ENCODE peak calls at places on chromosomes 16 and 17, in five cellular contexts. C, T, V, X and I are unnamed samples.

GRCh38 chr17:9124554-9124935 is 103.2 kb downstream of the NTN1 start:
- DNase-seq in C (no peak), T (no peak), X (no peak), V (no peak), I (no peak)

GRCh38 chr17:21278304-21279197 is 6.0 kb upstream of the MAP2K3 start:
- DNase-seq in C (no peak), T (no peak), X (no peak), V (peak), I (no peak)

GRCh38 chr16:50438041-50438437 is 69.3 kb upstream of the BRD7 start:
- DNase-seq in C (no peak), T (no peak), V (no peak), X (no peak), I (no peak)

GRCh38 chr16:48062681-48063080 is 93.1 kb downstream of the ABCC12 start:
- DNase-seq in T (no peak), C (no peak), X (peak), V (no peak), I (no peak)

GRCh38 chr17:57253307-57254065 is 2.8 kb upstream of the MSI2 start:
- DNase-seq in T (no peak), X (no peak), C (no peak), V (no peak), I (no peak)

GRCh38 chr16:66717112-66717675 is 20.7 kb upstream of the CMTM4 start:
- DNase-seq in C (no peak), X (peak), V (peak), T (peak), I (peak)

GRCh38 chr16:50478773-50479149 is 69.4 kb upstream of the NKD1 start:
- DNase-seq in T (no peak), V (no peak), C (no peak), X (no peak), I (no peak)

GRCh38 chr16:65876200-65876498 is 490.3 kb upstream of the CDH5 start:
- DNase-seq in T (no peak), X (no peak), V (no peak), C (no peak), I (no peak)

GRCh38 chr17:300881-301280 is 51.7 kb downstream of the RPH3AL start:
- DNase-seq in T (no peak), X (no peak), C (no peak), V (no peak), I (no peak)

GRCh38 chr17:1577186-1577585 is 14.6 kb upstream of the PITPNA start:
- DNase-seq in T (no peak), V (no peak), X (no peak), C (no peak), I (peak)

GRCh38 chr17:261640-262039 is 80.2 kb upstream of the DOC2B start:
- DNase-seq in T (no peak), C (no peak), X (no peak), V (no peak), I (no peak)

GRCh38 chr16:62225675-62226074 is 189.4 kb upstream of the CDH8 start:
- DNase-seq in T (peak), X (peak), C (no peak), V (peak), I (peak)

GRCh38 chr17:3602499-3602898 is 6.7 kb downstream of the TRPV1 start:
- DNase-seq in T (peak), C (peak), X (peak), V (peak), I (no peak)

GRCh38 chr17:39927928-39928867 is 666 bp downstream of the LRRC3C start:
- DNase-seq in C (no peak), X (peak), T (peak), V (no peak), I (peak)

GRCh38 chr16:47461598-47462266 is 601 bp downstream of the PHKB start:
- DNase-seq in V (peak), X (peak), T (peak), C (peak), I (peak)

GRCh38 chr16:16992986-16993783 is 477.6 kb downstream of the XYLT1 start:
- DNase-seq in V (peak), X (no peak), C (no peak), T (peak), I (no peak)

GRCh38 chr17:72974605-72975232 is 117.8 kb downstream of the SLC39A11 start:
- DNase-seq in T (no peak), V (no peak), X (no peak), C (no peak), I (peak)

GRCh38 chr17:10614536-10615155 is 42.5 kb downstream of the MYH3 start:
- DNase-seq in T (peak), X (peak), C (peak), V (peak), I (peak)

GRCh38 chr17:72743037-72743467 is 349.4 kb downstream of the SLC39A11 start:
- DNase-seq in V (no peak), X (no peak), T (peak), C (no peak), I (no peak)

GRCh38 chr17:74404802-74405201 is 27.1 kb upstream of the GPRC5C start:
- DNase-seq in T (no peak), V (no peak), C (no peak), X (no peak), I (no peak)
- TF ChIP-seq EZH2phosphoT487 in T (no peak), V (no peak), C (no peak), X (no peak), I (no peak)

GRCh38 chr17:18921912-18922451 is 30.0 kb upstream of the SLC5A10 start:
- DNase-seq in C (no peak), T (no peak), X (no peak), V (peak), I (peak)

GRCh38 chr17:18920911-18921441 is 31.0 kb upstream of the SLC5A10 start:
- DNase-seq in C (no peak), X (no peak), T (no peak), V (peak), I (no peak)

GRCh38 chr17:18921485-18921884 is 30.5 kb upstream of the SLC5A10 start:
- DNase-seq in C (no peak), V (no peak), X (no peak), T (no peak), I (no peak)

GRCh38 chr17:18928726-18929125 is 23.2 kb upstream of the SLC5A10 start:
- DNase-seq in V (no peak), C (no peak), X (no peak), T (no peak), I (no peak)

DNA sequence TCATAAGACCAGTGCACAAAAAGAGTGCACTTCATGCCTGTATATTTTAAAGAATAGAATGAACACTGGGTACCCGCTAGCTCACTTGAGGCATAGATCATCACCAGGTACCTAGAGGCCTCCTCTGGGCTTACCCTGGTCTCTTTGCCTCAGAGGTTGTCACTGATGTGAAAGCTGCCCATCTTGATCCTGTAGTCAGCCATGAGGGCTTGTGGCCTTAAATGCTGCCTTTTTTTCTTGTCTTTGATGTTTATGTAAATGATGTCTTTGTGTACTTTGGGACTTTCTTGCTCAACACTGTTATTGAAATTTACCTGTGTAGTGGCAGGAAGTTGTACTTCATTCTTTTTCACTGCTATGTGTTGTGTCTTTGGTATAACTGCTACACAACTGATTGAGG is 26.8 kb upstream of the SLC5A10 start:
- DNase-seq in V (peak), X (no peak), T (no peak), C (no peak), I (no peak)
- H3K4me3 ChIP-seq in V (no peak), X (no peak), T (no peak), C (no peak), I (no peak)

GRCh38 chr17:17672453-17673368 is 8.5 kb upstream of the RAI1 start:
- DNase-seq in C (no peak), X (no peak), T (no peak), V (peak), I (no peak)
- TF ChIP-seq EZH2phosphoT487 in C (no peak), X (no peak), T (no peak), V (no peak), I (no peak)

GRCh38 chr17:19363460-19364035 is 1.0 kb upstream of the B9D1 start:
- DNase-seq in T (no peak), C (no peak), V (no peak), X (no peak), I (no peak)
- H3K4me3 ChIP-seq in T (no peak), C (no peak), V (no peak), X (no peak), I (no peak)

GRCh38 chr17:82221341-82221902 is 7.4 kb upstream of the SLC16A3 start:
- DNase-seq in V (no peak), C (no peak), X (no peak), T (no peak), I (no peak)

GRCh38 chr17:82217530-82218204 is 5.0 kb upstream of the CCDC57 start:
- DNase-seq in V (no peak), X (peak), T (no peak), C (no peak), I (peak)

GRCh38 chr17:82218349-82219075 is 5.9 kb upstream of the CCDC57 start:
- DNase-seq in V (no peak), X (peak), C (no peak), T (no peak), I (no peak)

GRCh38 chr17:82219083-82219482 is 6.4 kb upstream of the CCDC57 start:
- DNase-seq in C (no peak), X (peak), T (no peak), V (no peak), I (no peak)

GRCh38 chr17:82219753-82220709 is 7.4 kb upstream of the CCDC57 start:
- DNase-seq in V (no peak), X (peak), T (no peak), C (no peak), I (no peak)
- TF ChIP-seq EZH2phosphoT487 in V (no peak), X (no peak), T (no peak), C (no peak), I (no peak)

GRCh38 chr17:76368545-76368944 is 14.8 kb upstream of the PRPSAP1 start:
- DNase-seq in X (peak), T (no peak), C (no peak), V (no peak), I (no peak)
- H3K4me3 ChIP-seq in X (no peak), T (no peak), C (no peak), V (no peak), I (no peak)

GRCh38 chr17:14310584-14310983 is 9.7 kb downstream of the HS3ST3B1 start:
- DNase-seq in X (no peak), C (no peak), V (no peak), T (peak), I (no peak)

GRCh38 chr17:14307560-14308024 is 6.7 kb downstream of the HS3ST3B1 start:
- DNase-seq in V (no peak), X (no peak), T (no peak), C (no peak), I (no peak)

GRCh38 chr17:14308636-14308964 is 7.7 kb downstream of the HS3ST3B1 start:
- DNase-seq in X (no peak), C (no peak), T (no peak), V (no peak), I (no peak)

GRCh38 chr17:14310101-14310500 is 9.2 kb downstream of the HS3ST3B1 start:
- DNase-seq in X (no peak), C (no peak), V (no peak), T (peak), I (no peak)

DNA sequence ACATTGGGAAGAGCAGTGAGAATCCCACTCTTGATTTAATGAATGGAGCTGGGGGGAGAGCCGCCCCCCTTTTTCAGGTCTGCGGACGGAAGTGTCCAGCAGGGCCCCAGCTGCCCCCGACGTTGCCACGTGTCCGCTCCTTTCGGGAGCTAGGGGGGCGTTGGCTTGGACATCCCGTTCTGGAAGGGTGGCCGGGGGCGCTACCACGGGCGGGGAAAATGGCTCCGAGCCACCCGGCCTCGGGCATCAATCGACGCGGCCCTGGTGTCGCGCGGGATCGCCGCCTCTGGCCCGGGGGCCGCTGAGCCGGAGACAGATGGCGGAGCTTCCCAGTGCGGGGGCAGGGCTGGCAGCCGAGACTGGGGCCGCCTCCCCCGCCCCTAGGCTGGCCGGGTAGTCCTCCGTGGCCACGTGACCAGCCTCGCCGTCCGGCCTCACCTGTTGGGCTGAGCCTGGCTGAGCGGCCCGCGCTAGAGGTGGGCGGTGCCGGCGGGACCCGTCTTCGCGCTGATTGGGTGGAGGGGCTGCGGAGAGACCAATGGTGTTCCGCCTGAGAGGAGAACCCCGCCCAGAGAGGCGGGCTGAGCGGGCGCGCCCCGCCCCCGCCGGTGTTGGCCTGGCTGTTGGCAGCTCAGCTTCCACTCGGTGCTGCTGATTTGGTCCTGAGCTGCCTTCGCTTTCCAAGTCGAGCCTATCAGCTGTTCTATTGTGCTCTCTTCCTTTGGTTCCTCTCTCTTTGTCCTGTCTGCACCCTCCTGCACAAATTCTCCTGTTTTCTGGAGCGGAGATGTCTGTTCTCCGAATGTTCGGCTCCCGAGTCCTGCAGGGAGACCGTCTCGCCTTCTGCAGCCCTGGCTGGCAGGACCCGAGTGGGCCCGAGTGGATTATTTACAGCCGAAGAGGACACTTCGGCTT is 8.3 kb downstream of the HS3ST3B1 start:
- DNase-seq in T (peak), X (peak), C (no peak), V (no peak), I (peak)
- TF ChIP-seq EZH2phosphoT487 in T (no peak), X (no peak), C (no peak), V (no peak), I (no peak)

GRCh38 chr16:85168732-85169256 is 56.5 kb upstream of the CIBAR2 start:
- DNase-seq in C (no peak), V (no peak), T (peak), X (peak), I (peak)
- H3K4me3 ChIP-seq in C (peak), V (no peak), T (peak), X (peak), I (peak)

GRCh38 chr17:63490321-63490720 is 13.5 kb downstream of the ACE start:
- DNase-seq in C (no peak), T (peak), V (no peak), X (no peak), I (no peak)

GRCh38 chr17:63490858-63491400 is 14.1 kb downstream of the ACE start:
- DNase-seq in X (no peak), T (no peak), V (no peak), C (no peak), I (no peak)

GRCh38 chr17:63491976-63492575 is 15.2 kb downstream of the ACE start:
- DNase-seq in T (no peak), V (no peak), X (no peak), C (no peak), I (no peak)

GRCh38 chr17:63492940-63493339 is 16.1 kb downstream of the ACE start:
- DNase-seq in V (no peak), T (no peak), X (no peak), C (no peak), I (no peak)

GRCh38 chr17:63491413-63491812 is 14.6 kb downstream of the ACE start:
- DNase-seq in C (no peak), X (no peak), T (no peak), V (no peak), I (no peak)
- TF ChIP-seq EZH2phosphoT487 in C (no peak), X (no peak), T (no peak), V (no peak), I (no peak)

GRCh38 chr17:49214665-49215360 is 4.3 kb downstream of the ABI3 start:
- DNase-seq in X (peak), V (no peak), T (no peak), C (no peak), I (no peak)

GRCh38 chr17:49213803-49214202 is 3.3 kb downstream of the ABI3 start:
- DNase-seq in V (no peak), C (no peak), T (no peak), X (no peak), I (no peak)

GRCh38 chr17:49209061-49209571 is 1.3 kb downstream of the GNGT2 start:
- DNase-seq in V (no peak), C (no peak), X (peak), T (no peak), I (no peak)

GRCh38 chr17:49213399-49213798 is 2.9 kb downstream of the ABI3 start:
- DNase-seq in C (no peak), V (peak), X (peak), T (no peak), I (no peak)

GRCh38 chr17:49210158-49211029 is at the start of the genes ABI3 and GNGT2:
- DNase-seq in C (no peak), X (peak), T (no peak), V (peak), I (peak)
- H3K4me3 ChIP-seq in C (no peak), X (peak), T (no peak), V (peak), I (no peak)